ENCODE peak calls at places on chromosomes 2 and 18, in four cellular contexts. D, C, T and P are unnamed samples.

GRCh38 chr2:29583548-29584121 is 337.8 kb downstream of the ALK start:
- DNase-seq in D (no peak), C (no peak), T (no peak), P (no peak)

GRCh38 chr2:200484934-200485333 is 24.9 kb downstream of the KCTD18 start:
- DNase-seq in T (no peak), C (no peak), D (no peak), P (no peak)

GRCh38 chr2:222450021-222450420 is 25.7 kb downstream of the SGPP2 start:
- DNase-seq in C (no peak), T (no peak), D (no peak), P (no peak)

GRCh38 chr2:98795903-98796676 is 65.2 kb upstream of the MGAT4A start:
- DNase-seq in D (no peak), T (no peak), C (no peak), P (no peak)

GRCh38 chr2:98914713-98915580 is 21.1 kb downstream of the CRACDL start:
- DNase-seq in T (no peak), D (no peak), C (no peak), P (no peak)

GRCh38 chr2:175732523-175732922 is 269.5 kb downstream of the LNPK start:
- DNase-seq in C (no peak), T (no peak), D (no peak), P (no peak)

GRCh38 chr2:233692648-233693047 is at the start of gene UGT1A6:
- DNase-seq in D (no peak), C (no peak), T (no peak), P (no peak)

GRCh38 chr2:165239230-165239629 is at the start of gene SCN2A:
- DNase-seq in C (peak; percentile 68), T (no peak), D (peak; percentile 12), P (peak; percentile 31)

GRCh38 chr18:47287911-47288635 is 36.6 kb upstream of the SKOR2 start:
- DNase-seq in C (no peak), T (no peak), D (no peak), P (no peak)

GRCh38 chr2:127663566-127664064 is 11.7 kb downstream of the LIMS2 start:
- DNase-seq in T (no peak), D (no peak), C (no peak), P (no peak)

GRCh38 chr2:36352711-36353110 is 2.9 kb upstream of the CRIM1 start:
- DNase-seq in C (no peak), T (no peak), D (no peak), P (no peak)

GRCh38 chr2:85753525-85754312 is at the start of gene ATOH8:
- DNase-seq in T (no peak), D (peak; percentile 69), C (peak; percentile 76), P (no peak)

GRCh38 chr18:79735071-79735980 is 55.7 kb downstream of the CTDP1 start:
- DNase-seq in C (no peak), D (no peak), T (no peak), P (no peak)

GRCh38 chr2:232418466-232419244 is 12.0 kb downstream of the ALPG start:
- DNase-seq in D (peak; percentile 75), T (no peak), C (peak; percentile 66), P (no peak)